ENCODE peak calls at places on chromosomes 3 and 15, in six cellular contexts. J is stromal cell of bone marrow, W is BE2C, E is A673, I is MCF 10A, F is lung microvascular endothelial cell. M is an unnamed sample.

GRCh38 chr15:70354260-70354894 is 256.7 kb upstream of the TLE3 start:
- DNase-seq in J (no peak), W (no peak), E (no peak), F (no peak), I (no peak), M (no peak)

GRCh38 chr15:90859234-90860131 is 8.9 kb upstream of the FURIN start:
- DNase-seq in E (no peak), F (no peak), J (no peak), I (no peak), W (no peak), M (no peak)

GRCh38 chr15:29570121-29570930 is 251.9 kb downstream of the TJP1 start:
- DNase-seq in J (no peak), E (peak), F (peak), I (no peak), W (no peak), M (no peak)

GRCh38 chr15:37014566-37014965 is 85.8 kb downstream of the MEIS2 start:
- DNase-seq in E (no peak), I (no peak), J (no peak), W (no peak), F (no peak), M (no peak)

GRCh38 chr3:133490468-133491351 is 82.8 kb upstream of the CDV3 start:
- DNase-seq in W (no peak), I (no peak), J (no peak), E (no peak), F (no peak), M (no peak)

GRCh38 chr3:69932087-69932486 is 67.4 kb upstream of the SAMMSON start:
- DNase-seq in F (no peak), E (no peak), I (no peak), J (no peak), W (no peak), M (no peak)

GRCh38 chr15:50218691-50219090 is 36.7 kb downstream of the SLC27A2 start:
- DNase-seq in I (no peak), J (no peak), E (no peak), W (no peak), F (peak), M (peak)

GRCh38 chr3:24318668-24319287 is 175.9 kb downstream of the THRB start:
- DNase-seq in J (no peak), E (no peak), W (no peak), F (no peak), I (peak), M (no peak)

GRCh38 chr15:99502182-99502581 is 63.6 kb upstream of the MEF2A start:
- DNase-seq in J (no peak), F (no peak), E (no peak), W (no peak), I (no peak), M (no peak)